ENCODE peak calls at places on chromosomes 11 and 22, in nine cellular contexts. V is stomach, O is IMR-90, C is neural crest cell, S is dorsolateral prefrontal cortex, M is AG09309, U is heart left ventricle, T is foreskin fibroblast, P is brain microvascular endothelial cell. W is an unnamed sample.

GRCh38 chr11:44319170-44319551 is 9.2 kb upstream of the ALX4 start:
- DNase-seq in V (no peak), O (no peak), C (no peak), S (no peak), M (no peak), U (no peak), T (no peak), P (no peak), W (no peak)

GRCh38 chr11:43410394-43410793 is 51.7 kb downstream of the TTC17 start:
- DNase-seq in V (no peak), O (no peak), C (no peak), S (no peak), M (no peak), U (no peak), T (no peak), P (no peak), W (no peak)

GRCh38 chr11:75342966-75343870 is 8.2 kb downstream of the ARRB1 start:
- DNase-seq in V (peak; percentile 86), O (peak; percentile 65), C (no peak), S (no peak), M (no peak), U (no peak), T (peak; percentile 72), P (no peak), W (no peak)

GRCh38 chr22:21104126-21104691 is 58.5 kb downstream of the LRRC74B start:
- DNase-seq in V (no peak), O (no peak), C (no peak), S (no peak), M (no peak), U (no peak), T (no peak), P (no peak), W (no peak)

GRCh38 chr22:39490135-39490798 is 11.8 kb upstream of the MIEF1 start:
- DNase-seq in V (peak; percentile 76), O (peak; percentile 65), C (peak; percentile 47), S (peak; percentile 92), M (no peak), U (peak; percentile 82), T (peak; percentile 84), P (peak; percentile 61), W (peak; percentile 80)

GRCh38 chr11:9577551-9577950 is 4.1 kb downstream of the WEE1 start:
- DNase-seq in V (no peak), O (peak; percentile 58), C (no peak), S (no peak), M (no peak), U (no peak), T (peak; percentile 39), P (peak; percentile 36), W (no peak)

GRCh38 chr11:46015941-46016340 is 93.5 kb downstream of the LARGE2 start:
- DNase-seq in V (no peak), O (peak; percentile 27), C (no peak), S (no peak), M (no peak), U (no peak), T (no peak), P (no peak), W (no peak)

GRCh38 chr11:11966826-11967668 is 41.4 kb downstream of the DKK3 start:
- DNase-seq in V (peak; percentile 79), O (peak; percentile 37), C (peak; percentile 81), S (peak; percentile 85), M (no peak), U (peak; percentile 70), T (peak; percentile 63), P (peak; percentile 51), W (no peak)

GRCh38 chr22:44180706-44181032 is at the start of gene PARVG:
- DNase-seq in V (no peak), O (no peak), C (no peak), S (no peak), M (no peak), U (no peak), T (no peak), P (no peak), W (peak; percentile 45)

GRCh38 chr11:34792814-34793241 is 123.4 kb downstream of the APIP start:
- DNase-seq in V (peak; percentile 70), O (no peak), C (no peak), S (no peak), M (no peak), U (no peak), T (peak; percentile 54), P (no peak), W (no peak)

GRCh38 chr22:19844423-19845368 is 10.0 kb downstream of the GNB1L start:
- DNase-seq in V (peak; percentile 57), O (peak; percentile 40), C (no peak), S (peak; percentile 47), M (peak; percentile 14), U (peak; percentile 52), T (peak; percentile 87), P (peak; percentile 33), W (peak; percentile 76)

GRCh38 chr11:34953955-34954354 is 37.5 kb downstream of the PDHX start:
- DNase-seq in V (no peak), O (peak; percentile 12), C (no peak), S (no peak), M (no peak), U (no peak), T (no peak), P (no peak), W (no peak)

GRCh38 chr11:13745165-13745564 is 76.7 kb downstream of the FAR1 start:
- DNase-seq in V (no peak), O (peak; percentile 2), C (no peak), S (no peak), M (no peak), U (no peak), T (no peak), P (no peak), W (no peak)

GRCh38 chr22:49505337-49506009 is 322.2 kb downstream of the BRD1 start:
- DNase-seq in V (no peak), O (no peak), C (no peak), S (no peak), M (no peak), U (no peak), T (no peak), P (no peak), W (no peak)

GRCh38 chr11:57562596-57562995 is 4.9 kb downstream of the UBE2L6 start:
- DNase-seq in V (no peak), O (no peak), C (no peak), S (no peak), M (no peak), U (no peak), T (no peak), P (no peak), W (no peak)
- TF ChIP-seq CTCF in V (no peak), O (no peak), C (no peak), S (no peak), M (no peak), U (no peak), T (no peak), P (no peak), W (no peak)

GRCh38 chr11:89626366-89626765 is 83.7 kb upstream of the TRIM77 start:
- DNase-seq in V (no peak), O (no peak), C (no peak), S (no peak), M (no peak), U (no peak), T (no peak), P (no peak), W (no peak)

DNA sequence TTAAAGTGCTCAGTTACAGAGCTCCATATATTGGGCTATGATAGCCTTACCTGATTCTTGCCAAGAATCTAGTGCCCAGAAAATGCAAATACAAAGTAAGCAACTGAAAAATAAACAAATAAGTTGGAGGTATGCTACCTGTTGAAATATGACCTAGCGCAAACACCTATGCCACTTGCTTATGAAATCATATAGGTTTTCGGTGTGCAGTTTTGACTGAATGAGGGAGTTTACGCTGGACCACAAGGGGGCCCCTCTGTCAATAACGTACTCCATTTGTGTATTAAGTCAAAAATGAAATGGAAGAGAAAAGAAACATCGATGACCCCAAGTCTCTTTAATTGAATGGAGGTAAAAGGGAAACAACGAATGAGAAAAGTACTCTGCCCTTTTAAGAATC is 84.9 kb upstream of the TRIM77 start:
- DNase-seq in V (no peak), O (no peak), C (no peak), S (no peak), M (no peak), U (no peak), T (no peak), P (no peak), W (no peak)
- TF ChIP-seq CTCF in V (no peak), O (peak; percentile 2), C (peak; percentile 43), S (no peak), M (peak; percentile 3), U (no peak), T (no peak), P (peak; percentile 42), W (no peak)

DNA sequence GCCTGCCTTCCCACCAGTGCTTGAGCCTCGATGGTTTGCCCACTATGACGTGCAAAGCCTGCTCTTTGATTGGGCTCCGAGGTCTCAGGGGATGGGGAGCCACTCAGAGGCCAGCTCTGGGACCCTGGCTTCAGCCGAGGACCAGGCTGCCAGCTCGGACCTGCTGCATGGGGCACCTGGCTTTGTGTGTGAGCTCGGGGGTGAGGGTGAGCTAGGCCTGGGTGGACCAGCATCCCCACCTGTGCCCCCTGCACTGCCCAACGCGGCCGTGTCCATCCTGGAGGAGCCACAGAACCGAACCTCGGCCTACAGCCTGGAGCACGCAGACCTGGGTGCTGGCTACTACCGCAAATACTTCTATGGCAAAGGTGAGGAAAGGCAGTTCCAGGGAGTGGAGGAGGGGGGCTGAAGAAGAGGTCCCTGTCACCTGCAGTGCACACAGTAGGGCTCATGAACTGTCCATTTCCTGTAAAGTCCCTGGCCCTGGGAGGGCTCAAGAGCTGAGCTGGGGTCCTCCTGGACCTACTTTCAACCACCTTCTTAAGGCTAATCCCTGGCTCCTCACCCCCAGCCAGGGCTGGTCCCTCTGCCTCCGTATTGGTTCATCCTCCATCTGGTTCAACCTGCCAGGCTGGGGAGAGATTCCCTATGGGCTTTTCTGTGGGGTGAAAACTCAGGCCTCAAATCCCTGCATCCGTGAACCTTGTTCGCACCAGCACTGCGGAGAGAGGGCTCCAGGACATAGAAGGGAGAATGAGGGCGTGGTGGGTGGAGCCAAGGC is 3.5 kb downstream of the SIPA1 start:
- DNase-seq in V (no peak), O (no peak), C (no peak), S (no peak), M (no peak), U (no peak), T (no peak), P (no peak), W (no peak)
- TF ChIP-seq CTCF in V (no peak), O (no peak), C (no peak), S (no peak), M (no peak), U (no peak), T (no peak), P (no peak), W (no peak)

DNA sequence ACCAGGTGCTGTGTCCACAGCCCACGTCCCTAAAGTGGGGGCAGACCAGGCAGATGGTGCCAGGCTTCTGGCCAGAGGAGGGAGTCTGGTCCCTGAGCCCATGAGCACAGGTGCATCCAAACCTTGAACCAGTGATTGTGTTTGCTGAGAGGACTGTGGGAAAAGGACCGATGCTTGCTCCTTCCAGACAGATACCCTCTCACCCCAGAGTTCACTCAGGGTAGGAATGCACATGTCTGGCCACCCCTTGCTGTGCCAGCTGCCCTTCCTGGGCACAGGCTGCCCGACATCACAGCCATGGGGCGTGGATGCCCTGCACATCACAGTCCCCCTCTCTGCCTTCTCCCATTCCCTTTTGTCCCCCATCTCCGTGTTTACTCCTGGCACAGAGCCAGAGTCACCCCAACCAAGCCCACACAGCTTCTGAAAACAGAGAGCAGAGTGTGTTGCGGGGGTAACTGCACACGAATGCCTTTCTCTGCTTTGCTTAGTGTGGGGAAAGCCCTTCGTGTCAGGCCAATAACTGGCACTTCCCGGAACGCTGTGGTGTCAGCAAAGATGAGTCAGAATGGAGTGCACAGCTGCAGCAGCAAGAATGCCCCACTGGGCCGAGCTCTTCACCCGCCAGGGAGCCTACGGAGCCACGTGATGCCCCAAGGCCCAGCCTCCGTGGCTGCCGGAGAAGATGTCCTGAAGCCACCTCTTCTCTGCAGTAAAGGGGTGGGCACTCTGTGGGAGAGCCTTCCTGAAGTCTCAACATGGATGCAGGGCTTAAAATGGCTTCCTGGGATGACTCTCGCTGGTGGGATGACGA is 7.6 kb downstream of the CARS1 start:
- DNase-seq in V (peak; percentile 76), O (peak; percentile 98), C (no peak), S (peak; percentile 91), M (peak; percentile 92), U (peak; percentile 55), T (peak; percentile 98), P (peak; percentile 93), W (peak; percentile 69)
- TF ChIP-seq CTCF in V (peak; percentile 18), O (peak; percentile 72), C (no peak), S (peak; percentile 55), M (peak; percentile 64), U (no peak), T (peak; percentile 15), P (peak; percentile 67), W (no peak)

W was measured in CD14-positive monocyte.